ENCODE peak calls at places on chromosomes 1 and 21, in six cellular contexts. O, H, F, Y, X and P are unnamed samples.

GRCh38 chr1:16068356-16069270 is 4.8 kb downstream of the FAM131C start:
- DNase-seq in F (no peak), O (no peak), X (no peak), H (peak), Y (peak), P (no peak)

GRCh38 chr1:156898151-156898550 is 4.6 kb downstream of the PEAR1 start:
- DNase-seq in H (peak), Y (no peak), F (no peak), X (no peak), O (no peak), P (no peak)

GRCh38 chr1:2202008-2202575 is 7.5 kb upstream of the FAAP20 start:
- DNase-seq in F (no peak), H (no peak), X (no peak), Y (no peak), O (no peak), P (no peak)

GRCh38 chr1:30757196-30757949 is at the start of gene LAPTM5:
- DNase-seq in F (no peak), H (peak), X (no peak), Y (peak), O (no peak), P (no peak)

GRCh38 chr1:88029142-88029541 is 654.9 kb upstream of the PKN2 start:
- DNase-seq in F (no peak), H (no peak), X (no peak), O (peak), Y (no peak), P (no peak)

GRCh38 chr1:21514245-21514644 is 5.0 kb downstream of the ALPL start:
- DNase-seq in O (no peak), Y (no peak), F (no peak), X (no peak), H (no peak), P (no peak)

GRCh38 chr21:43864806-43865470 is at the start of gene AGPAT3:
- DNase-seq in H (peak), X (no peak), Y (peak), O (no peak), F (peak), P (no peak)

GRCh38 chr1:110672753-110673108 is 2.0 kb downstream of the KCNA3 start:
- DNase-seq in X (no peak), O (no peak), Y (no peak), H (no peak), F (no peak), P (no peak)

GRCh38 chr1:110048923-110049601 is 14.6 kb downstream of the STRIP1 start:
- DNase-seq in F (no peak), X (no peak), H (no peak), Y (no peak), O (no peak), P (no peak)

GRCh38 chr1:171506525-171507304 is 21.4 kb downstream of the PRRC2C start:
- DNase-seq in F (no peak), O (no peak), H (no peak), X (no peak), Y (no peak), P (no peak)

GRCh38 chr1:233230011-233230410 is 65.5 kb downstream of the PCNX2 start:
- DNase-seq in F (no peak), Y (no peak), O (no peak), H (no peak), X (no peak), P (no peak)

GRCh38 chr1:93694039-93694438 is 12.4 kb upstream of the BCAR3 start:
- DNase-seq in H (no peak), Y (no peak), F (no peak), O (no peak), X (no peak), P (no peak)

GRCh38 chr1:92544756-92545165 is 58.0 kb upstream of the GFI1 start:
- DNase-seq in H (no peak), Y (no peak), X (no peak), F (peak), O (no peak), P (no peak)

GRCh38 chr1:211478801-211479619 is 13.0 kb downstream of the RD3 start:
- DNase-seq in O (no peak), F (no peak), Y (no peak), H (no peak), X (no peak), P (no peak)

GRCh38 chr1:52552236-52552504 is 722 bp downstream of the TUT4 start:
- DNase-seq in X (peak), H (peak), F (peak), O (peak), Y (peak), P (no peak)

GRCh38 chr1:85628791-85629531 is 48.4 kb downstream of the CCN1 start:
- DNase-seq in Y (peak), H (peak), F (peak), O (peak), X (no peak), P (no peak)

GRCh38 chr1:112956503-112957132 is 622 bp upstream of the SLC16A1 start:
- DNase-seq in X (no peak), Y (peak), F (no peak), H (no peak), O (no peak), P (no peak)

GRCh38 chr1:112957133-112957812 is 1.3 kb upstream of the SLC16A1 start:
- DNase-seq in Y (no peak), H (no peak), X (no peak), F (no peak), O (peak), P (no peak)

GRCh38 chr1:112954059-112954458 is 1.9 kb downstream of the SLC16A1 start:
- DNase-seq in Y (no peak), X (no peak), F (no peak), H (no peak), O (no peak), P (no peak)

GRCh38 chr1:112955678-112956502 is at the start of gene SLC16A1:
- DNase-seq in Y (peak), H (peak), X (peak), F (peak), O (peak), P (peak)

DNA sequence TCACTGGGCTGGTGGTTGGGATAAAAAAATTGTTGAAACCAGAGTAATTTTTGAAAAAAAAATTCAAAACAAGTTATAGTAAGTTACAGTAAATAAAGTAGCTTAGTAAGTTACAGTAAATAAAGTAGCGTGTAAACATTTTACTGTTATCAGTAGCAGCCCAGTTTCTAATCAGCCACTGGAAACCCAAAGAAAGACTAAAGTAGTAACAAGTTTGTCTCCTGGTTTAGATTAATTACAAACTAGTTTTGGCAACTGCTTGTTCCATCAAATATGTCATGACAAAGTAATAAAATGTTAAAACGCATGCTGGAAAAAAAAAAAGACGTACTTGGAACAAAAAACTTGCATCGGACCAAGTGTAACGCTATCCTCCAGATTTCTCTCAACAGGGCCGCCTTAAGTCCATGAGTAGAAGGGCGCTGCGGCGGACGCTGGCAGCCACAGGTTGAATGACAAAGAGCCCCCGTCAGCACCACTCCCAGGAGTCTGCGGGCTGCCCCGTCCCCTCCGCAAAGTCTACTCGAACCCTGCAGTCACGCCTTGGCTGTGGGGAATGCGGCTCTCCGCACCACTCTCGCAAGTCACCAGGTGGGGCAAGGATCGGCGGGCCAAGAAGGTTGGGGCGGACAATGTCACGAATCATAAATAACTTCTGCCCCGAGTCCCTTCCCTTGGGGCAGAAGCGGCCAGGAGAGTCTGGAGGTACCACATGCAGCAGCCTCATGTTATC is 885 bp downstream of the SLC16A1 start:
- DNase-seq in O (peak), X (no peak), Y (peak), H (peak), F (peak), P (peak)
- TF ChIP-seq CTCF in O (no peak), X (no peak), Y (no peak), H (no peak), F (peak), P (no peak)

DNA sequence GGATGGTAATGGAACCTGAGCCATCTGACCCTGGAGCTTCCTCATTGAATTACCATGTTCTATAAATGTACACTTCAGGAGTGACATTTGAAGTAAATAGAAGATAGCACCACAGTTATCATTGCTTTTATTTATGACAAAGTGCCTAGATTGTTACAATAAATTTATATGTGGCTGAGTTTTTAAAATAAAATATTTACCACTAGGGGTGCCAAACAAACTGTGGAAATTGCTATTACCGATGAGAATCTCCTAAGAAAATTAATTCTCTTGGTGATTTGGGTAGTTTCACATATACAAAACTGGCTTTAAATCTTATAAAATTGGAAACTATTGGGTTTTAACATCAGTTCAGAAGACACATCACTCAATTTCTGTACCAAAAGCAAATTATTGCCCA is 1.4 kb upstream of the TNR start:
- DNase-seq in F (no peak), O (no peak), Y (no peak), H (no peak), X (no peak), P (no peak)
- TF ChIP-seq CTCF in F (no peak), O (peak), Y (peak), H (peak), X (no peak), P (no peak)

GRCh38 chr21:34034369-34035014 is 38.9 kb upstream of the MRPS6 start:
- DNase-seq in H (no peak), O (no peak), X (no peak), F (no peak), Y (no peak), P (no peak)
- TF ChIP-seq CTCF in H (no peak), O (no peak), X (no peak), F (no peak), Y (no peak), P (no peak)

GRCh38 chr1:229410692-229411433 is 23.0 kb downstream of the ACTA1 start:
- DNase-seq in F (peak), Y (no peak), O (peak), X (no peak), H (peak), P (peak)
- TF ChIP-seq CTCF in F (no peak), Y (no peak), O (no peak), X (no peak), H (no peak), P (peak)

GRCh38 chr1:7098641-7099040 is 313.4 kb downstream of the CAMTA1 start:
- DNase-seq in F (no peak), O (no peak), X (no peak), H (no peak), Y (no peak), P (no peak)

GRCh38 chr1:7101187-7101586 is 315.9 kb downstream of the CAMTA1 start:
- DNase-seq in F (no peak), X (no peak), H (no peak), O (no peak), Y (no peak), P (no peak)

GRCh38 chr1:7103322-7104052 is 318.2 kb downstream of the CAMTA1 start:
- DNase-seq in F (no peak), Y (no peak), O (no peak), H (no peak), X (no peak), P (no peak)

GRCh38 chr1:7097938-7098592 is 312.8 kb downstream of the CAMTA1 start:
- DNase-seq in H (no peak), Y (peak), O (no peak), X (no peak), F (no peak), P (no peak)

DNA sequence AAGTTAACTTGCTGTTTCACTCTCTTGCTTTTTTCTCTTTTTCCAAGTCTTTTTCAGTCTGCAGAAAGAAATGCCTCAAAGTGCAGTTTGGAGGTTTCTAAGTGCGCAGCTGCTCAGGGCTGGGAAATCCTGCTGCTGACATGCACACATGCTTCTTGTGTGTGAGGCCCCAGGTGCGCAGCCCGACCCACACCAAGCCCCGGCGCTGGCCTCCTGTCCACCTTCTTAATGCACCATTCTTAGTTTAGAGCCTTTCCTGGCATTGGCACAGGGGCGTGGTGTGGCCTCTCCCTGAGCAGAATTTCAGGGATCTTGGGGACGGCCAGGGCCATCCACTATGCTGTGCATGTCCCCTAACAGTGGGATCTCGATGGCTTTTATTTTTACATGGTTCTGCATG is 315.2 kb downstream of the CAMTA1 start:
- DNase-seq in X (no peak), O (no peak), F (no peak), Y (no peak), H (no peak), P (no peak)
- TF ChIP-seq CTCF in X (no peak), O (no peak), F (no peak), Y (no peak), H (no peak), P (no peak)